ENCODE peak calls at places on chromosome 19, in four cellular contexts. J is NCI-H1417 treated with DMSO at 0.1 percent for 48 hours, X is mucosa of descending colon, F is nephron progenitor cell. Z is an unnamed sample.

GRCh38 chr19:23309926-23310325 is 59.7 kb upstream of the ZNF724 start:
- DNase-seq in X (no peak), F (no peak), J (no peak), Z (no peak)

GRCh38 chr19:33298146-33298911 is 4.0 kb downstream of the CEBPA start:
- DNase-seq in F (no peak), X (peak; percentile 52), J (no peak), Z (no peak)

GRCh38 chr19:3234800-3235199 is 10.3 kb downstream of the CELF5 start:
- DNase-seq in X (no peak), F (peak; percentile 36), J (no peak), Z (no peak)

GRCh38 chr19:821228-821975 is at the start of gene PLPPR3:
- DNase-seq in F (peak; percentile 67), X (no peak), J (no peak), Z (no peak)

GRCh38 chr19:42184401-42184861 is 33.0 kb downstream of the DEDD2 start:
- DNase-seq in J (peak; percentile 20), X (peak; percentile 63), F (peak; percentile 88), Z (peak; percentile 89)

GRCh38 chr19:54114340-54114826 is 1.1 kb downstream of the TFPT start:
- DNase-seq in J (no peak), X (peak; percentile 81), F (no peak), Z (peak; percentile 59)

GRCh38 chr19:1041272-1041834 is 1.4 kb downstream of the ABCA7 start:
- DNase-seq in J (no peak), F (no peak), X (peak; percentile 62), Z (no peak)

GRCh38 chr19:46429999-46430398 is 1.3 kb upstream of the PNMA8C start:
- DNase-seq in J (no peak), X (no peak), F (no peak), Z (no peak)

GRCh38 chr19:38543807-38544568 is 73.8 kb downstream of the MAP4K1 start:
- DNase-seq in X (peak; percentile 68), J (no peak), F (no peak), Z (peak; percentile 78)

GRCh38 chr19:36099166-36099785 is 11.7 kb upstream of the OVOL3 start:
- DNase-seq in X (no peak), J (no peak), F (no peak), Z (no peak)

GRCh38 chr19:46355234-46355990 is 8.5 kb downstream of the PPP5C start:
- DNase-seq in F (no peak), J (no peak), X (no peak), Z (no peak)

GRCh38 chr19:29329460-29330134 is 116.6 kb upstream of the UQCRFS1 start:
- DNase-seq in J (no peak), F (peak; percentile 88), X (no peak), Z (no peak)

GRCh38 chr19:55368701-55369563 is 1.3 kb downstream of the IL11 start:
- DNase-seq in J (no peak), X (peak; percentile 42), F (peak; percentile 45), Z (no peak)

GRCh38 chr19:16202320-16203255 is 4.9 kb downstream of the AP1M1 start:
- DNase-seq in J (no peak), F (no peak), X (no peak), Z (no peak)

GRCh38 chr19:4575267-4575793 is 15.8 kb upstream of the SEMA6B start:
- DNase-seq in F (peak; percentile 80), X (no peak), J (no peak), Z (no peak)